ENCODE peak calls at places on chromosome 6, in eight cellular contexts. P, S, T, H, E, A, I and X are unnamed samples.

GRCh38 chr6:3991941-3992340 is 87.0 kb downstream of the FAM217A start:
- DNase-seq in S (no peak), P (no peak), H (no peak), I (no peak), T (no peak), E (no peak), A (no peak), X (no peak)

GRCh38 chr6:51648236-51648635 is 439.2 kb downstream of the PKHD1 start:
- DNase-seq in P (no peak), H (no peak), I (no peak), S (no peak), E (no peak), T (no peak), A (no peak), X (no peak)

GRCh38 chr6:151716446-151717047 is 90.9 kb upstream of the ESR1 start:
- DNase-seq in T (no peak), S (no peak), E (no peak), H (no peak), I (no peak), P (peak), A (no peak), X (no peak)

GRCh38 chr6:140101367-140101766 is 726.9 kb upstream of the CITED2 start:
- DNase-seq in E (no peak), H (no peak), I (no peak), P (no peak), A (no peak), T (no peak), S (no peak), X (no peak)

GRCh38 chr6:4281341-4282293 is 146.2 kb upstream of the ECI2 start:
- DNase-seq in E (peak), P (peak), H (no peak), S (no peak), A (peak), I (peak), T (no peak), X (peak)

GRCh38 chr6:108510461-108511319 is 50.0 kb upstream of the FOXO3 start:
- DNase-seq in I (no peak), P (no peak), S (no peak), H (no peak), A (no peak), T (no peak), E (no peak), X (no peak)

GRCh38 chr6:139449611-139450000 is 75.2 kb upstream of the CITED2 start:
- DNase-seq in E (no peak), P (no peak), A (no peak), H (no peak), S (no peak), I (no peak), T (no peak), X (peak)

GRCh38 chr6:91681341-91681740 is 1094.5 kb upstream of the MAP3K7 start:
- DNase-seq in A (no peak), I (no peak), T (no peak), E (no peak), S (no peak), H (no peak), P (no peak), X (no peak)

GRCh38 chr6:145669627-145670034 is 65.7 kb downstream of the EPM2A start:
- DNase-seq in I (no peak), A (peak), P (no peak), E (no peak), H (no peak), T (no peak), S (no peak), X (peak)

GRCh38 chr6:157219201-157220200 is 103.8 kb downstream of the TMEM242 start:
- DNase-seq in A (no peak), P (no peak), S (no peak), I (no peak), E (no peak), H (no peak), T (no peak), X (no peak)

GRCh38 chr6:110629153-110629552 is 152.7 kb upstream of the SLC22A16 start:
- DNase-seq in E (no peak), I (no peak), P (no peak), H (no peak), S (no peak), T (no peak), A (no peak), X (no peak)

GRCh38 chr6:2961971-2962370 is 9.4 kb downstream of the SERPINB6 start:
- DNase-seq in A (no peak), H (no peak), I (no peak), S (no peak), E (no peak), T (no peak), P (peak), X (no peak)

GRCh38 chr6:50785921-50786320 is 32.8 kb upstream of the TFAP2B start:
- DNase-seq in T (no peak), E (no peak), A (no peak), S (no peak), H (no peak), I (no peak), P (no peak), X (no peak)

GRCh38 chr6:119138906-119139541 is 60.6 kb upstream of the FAM184A start:
- DNase-seq in E (no peak), S (no peak), A (no peak), H (no peak), I (no peak), T (no peak), P (no peak), X (no peak)

GRCh38 chr6:110652520-110652919 is 162.7 kb downstream of the CDK19 start:
- DNase-seq in S (no peak), H (no peak), E (no peak), P (no peak), I (no peak), T (no peak), A (no peak), X (no peak)

GRCh38 chr6:52620055-52620905 is 43.4 kb upstream of the TRAM2 start:
- DNase-seq in H (no peak), E (no peak), A (no peak), I (no peak), P (no peak), T (no peak), S (no peak), X (no peak)

GRCh38 chr6:26383624-26384417 is 913 bp downstream of the BTN2A2 start:
- DNase-seq in E (no peak), T (peak), A (no peak), S (no peak), P (peak), H (peak), I (no peak), X (no peak)

GRCh38 chr6:24936641-24937317 is 1.0 kb upstream of the RIPOR2 start:
- DNase-seq in T (no peak), E (no peak), A (no peak), S (no peak), I (no peak), P (no peak), H (peak), X (no peak)

GRCh38 chr6:106187424-106187982 is 101.4 kb downstream of the PRDM1 start:
- DNase-seq in P (no peak), H (no peak), T (no peak), E (no peak), S (no peak), I (no peak), A (no peak), X (no peak)

GRCh38 chr6:148342146-148343027 is at the start of gene SASH1:
- DNase-seq in P (peak), H (no peak), A (peak), S (no peak), T (no peak), I (peak), E (peak), X (peak)

GRCh38 chr6:32774428-32774827 is 11.1 kb upstream of the HLA-DQB2 start:
- DNase-seq in T (no peak), A (no peak), E (no peak), P (no peak), I (no peak), S (no peak), H (no peak), X (no peak)

GRCh38 chr6:76984572-76984971 is 478.7 kb downstream of the HTR1B start:
- DNase-seq in I (no peak), E (no peak), T (no peak), A (no peak), S (no peak), P (no peak), H (no peak), X (peak)

GRCh38 chr6:46612645-46613044 is 40.0 kb downstream of the CYP39A1 start:
- DNase-seq in A (no peak), I (no peak), S (no peak), E (no peak), T (no peak), P (no peak), H (no peak), X (no peak)

GRCh38 chr6:150310539-150310938 is 58.3 kb upstream of the IYD start:
- DNase-seq in A (no peak), H (no peak), E (no peak), P (no peak), S (no peak), T (no peak), I (no peak), X (no peak)

GRCh38 chr6:127834136-127834535 is 66.7 kb downstream of the THEMIS start:
- DNase-seq in A (no peak), I (no peak), T (no peak), H (no peak), E (no peak), S (no peak), P (no peak), X (no peak)

GRCh38 chr6:84193140-84193708 is 34.2 kb downstream of the CEP162 start:
- DNase-seq in H (no peak), E (no peak), T (no peak), I (no peak), P (peak), S (no peak), A (peak), X (peak)

GRCh38 chr6:134221250-134221649 is 96.7 kb downstream of the SGK1 start:
- DNase-seq in T (no peak), S (no peak), P (no peak), E (no peak), A (no peak), I (no peak), H (no peak), X (no peak)

GRCh38 chr6:105258816-105259215 is 79.0 kb upstream of the POPDC3 start:
- DNase-seq in I (no peak), S (no peak), E (no peak), T (no peak), A (no peak), H (no peak), P (no peak), X (peak)

GRCh38 chr6:110755411-110755834 is 59.8 kb downstream of the CDK19 start:
- DNase-seq in T (no peak), P (no peak), A (no peak), I (no peak), E (no peak), H (no peak), S (no peak), X (no peak)

GRCh38 chr6:15268130-15268908 is 22.4 kb downstream of the JARID2 start:
- DNase-seq in S (no peak), E (no peak), P (no peak), H (no peak), A (no peak), I (no peak), T (no peak), X (peak)

GRCh38 chr6:33017694-33018353 is 8.4 kb upstream of the HLA-DOA start:
- DNase-seq in P (no peak), I (no peak), A (no peak), S (no peak), T (no peak), E (no peak), H (no peak), X (no peak)

GRCh38 chr6:165186041-165186440 is 123.4 kb downstream of the C6orf118 start:
- DNase-seq in E (no peak), P (no peak), H (no peak), T (no peak), S (no peak), A (no peak), I (no peak), X (no peak)

GRCh38 chr6:70864404-70864803 is 92.5 kb downstream of the B3GAT2 start:
- DNase-seq in H (no peak), T (no peak), I (no peak), P (no peak), A (no peak), E (peak), S (no peak), X (no peak)

GRCh38 chr6:41746068-41746467 is 1.1 kb downstream of the PGC start:
- DNase-seq in S (no peak), A (no peak), H (no peak), I (no peak), P (no peak), E (no peak), T (no peak), X (no peak)

GRCh38 chr6:17988422-17988944 is 1.0 kb upstream of the KIF13A start:
- DNase-seq in H (no peak), T (no peak), E (no peak), A (no peak), I (no peak), S (no peak), P (no peak), X (no peak)

GRCh38 chr6:7108964-7109836 is 1.4 kb downstream of the RREB1 start:
- DNase-seq in E (no peak), H (peak), S (no peak), P (peak), I (no peak), A (no peak), T (no peak), X (peak)

GRCh38 chr6:163861627-163862026 is 447.1 kb downstream of the QKI start:
- DNase-seq in T (no peak), E (no peak), S (no peak), P (no peak), I (no peak), A (no peak), H (no peak), X (no peak)